ENCODE peak calls at places on chromosome 6, in eight cellular contexts. One of them, this sample, is unnamed.

GRCh38 chr6:79031821-79032590 is 46.0 kb downstream of the PHIP start:
- DNase-seq in H1: no peak
- DNase-seq in Panc1: no peak
- DNase-seq in HepG2: no peak
- DNase-seq in transverse colon: no peak
- DNase-seq in prostate gland: no peak
- DNase-seq in stomach: no peak
- DNase-seq in endothelial cell of umbilical vein: no peak
- DNase-seq in this sample: no peak

GRCh38 chr6:53795702-53796450 is 1.1 kb downstream of the LRRC1 start:
- DNase-seq in H1: no peak
- DNase-seq in Panc1: no peak
- DNase-seq in HepG2: peak
- DNase-seq in transverse colon: peak
- DNase-seq in prostate gland: peak
- DNase-seq in stomach: peak
- DNase-seq in endothelial cell of umbilical vein: peak
- DNase-seq in this sample: peak

GRCh38 chr6:45351076-45351475 is 22.9 kb downstream of the RUNX2 start:
- DNase-seq in H1: no peak
- DNase-seq in Panc1: no peak
- DNase-seq in HepG2: no peak
- DNase-seq in transverse colon: no peak
- DNase-seq in prostate gland: no peak
- DNase-seq in stomach: no peak
- DNase-seq in endothelial cell of umbilical vein: no peak
- DNase-seq in this sample: no peak

GRCh38 chr6:129748212-129748900 is 38.4 kb upstream of the ARHGAP18 start:
- DNase-seq in H1: no peak
- DNase-seq in Panc1: no peak
- DNase-seq in HepG2: peak
- DNase-seq in transverse colon: peak
- DNase-seq in prostate gland: peak
- DNase-seq in stomach: peak
- DNase-seq in endothelial cell of umbilical vein: peak
- DNase-seq in this sample: peak

GRCh38 chr6:158567152-158567551 is 7.3 kb downstream of the TMEM181 start:
- DNase-seq in H1: no peak
- DNase-seq in Panc1: no peak
- DNase-seq in HepG2: no peak
- DNase-seq in transverse colon: no peak
- DNase-seq in prostate gland: no peak
- DNase-seq in stomach: no peak
- DNase-seq in endothelial cell of umbilical vein: no peak
- DNase-seq in this sample: no peak

GRCh38 chr6:48087448-48087847 is 23.5 kb downstream of the PTCHD4 start:
- DNase-seq in H1: no peak
- DNase-seq in Panc1: peak
- DNase-seq in HepG2: no peak
- DNase-seq in transverse colon: no peak
- DNase-seq in prostate gland: no peak
- DNase-seq in stomach: no peak
- DNase-seq in endothelial cell of umbilical vein: peak
- DNase-seq in this sample: no peak

GRCh38 chr6:38688579-38689087 is 14.3 kb downstream of the GLO1 start:
- DNase-seq in H1: no peak
- DNase-seq in Panc1: no peak
- DNase-seq in HepG2: peak
- DNase-seq in transverse colon: peak
- DNase-seq in prostate gland: no peak
- DNase-seq in stomach: peak
- DNase-seq in endothelial cell of umbilical vein: no peak
- DNase-seq in this sample: no peak

GRCh38 chr6:12291785-12292604 is 1.8 kb downstream of the EDN1 start:
- DNase-seq in H1: no peak
- DNase-seq in Panc1: no peak
- DNase-seq in HepG2: peak
- DNase-seq in transverse colon: peak
- DNase-seq in prostate gland: no peak
- DNase-seq in stomach: peak
- DNase-seq in endothelial cell of umbilical vein: no peak
- DNase-seq in this sample: peak

GRCh38 chr6:114733596-114733995 is 390.8 kb upstream of the HS3ST5 start:
- DNase-seq in H1: no peak
- DNase-seq in Panc1: no peak
- DNase-seq in HepG2: no peak
- DNase-seq in transverse colon: no peak
- DNase-seq in prostate gland: no peak
- DNase-seq in stomach: no peak
- DNase-seq in endothelial cell of umbilical vein: no peak
- DNase-seq in this sample: no peak

GRCh38 chr6:64477311-64477850 is 841.8 kb downstream of the PHF3 start:
- DNase-seq in H1: no peak
- DNase-seq in Panc1: no peak
- DNase-seq in HepG2: no peak
- DNase-seq in transverse colon: no peak
- DNase-seq in prostate gland: no peak
- DNase-seq in stomach: no peak
- DNase-seq in endothelial cell of umbilical vein: no peak
- DNase-seq in this sample: no peak

GRCh38 chr6:125183391-125183790 is 29.8 kb downstream of the TPD52L1 start:
- DNase-seq in H1: no peak
- DNase-seq in Panc1: no peak
- DNase-seq in HepG2: no peak
- DNase-seq in transverse colon: no peak
- DNase-seq in prostate gland: no peak
- DNase-seq in stomach: no peak
- DNase-seq in endothelial cell of umbilical vein: no peak
- DNase-seq in this sample: no peak

GRCh38 chr6:34994693-34995092 is 105.6 kb downstream of the ANKS1A start:
- DNase-seq in H1: no peak
- DNase-seq in Panc1: no peak
- DNase-seq in HepG2: no peak
- DNase-seq in transverse colon: no peak
- DNase-seq in prostate gland: no peak
- DNase-seq in stomach: no peak
- DNase-seq in endothelial cell of umbilical vein: no peak
- DNase-seq in this sample: no peak

GRCh38 chr6:108944707-108945685 is 96.8 kb downstream of the ARMC2 start:
- DNase-seq in H1: no peak
- DNase-seq in Panc1: no peak
- DNase-seq in HepG2: no peak
- DNase-seq in transverse colon: no peak
- DNase-seq in prostate gland: peak
- DNase-seq in stomach: no peak
- DNase-seq in endothelial cell of umbilical vein: no peak
- DNase-seq in this sample: no peak

GRCh38 chr6:16305246-16305725 is 66.9 kb downstream of the GMPR start:
- DNase-seq in H1: no peak
- DNase-seq in Panc1: no peak
- DNase-seq in HepG2: peak
- DNase-seq in transverse colon: peak
- DNase-seq in prostate gland: no peak
- DNase-seq in stomach: no peak
- DNase-seq in endothelial cell of umbilical vein: no peak
- DNase-seq in this sample: no peak
- TF ChIP-seq POLR2AphosphoS5 in H1: no peak
- TF ChIP-seq POLR2AphosphoS5 in Panc1: no peak
- TF ChIP-seq POLR2AphosphoS5 in HepG2: no peak
- TF ChIP-seq POLR2AphosphoS5 in transverse colon: no peak
- TF ChIP-seq POLR2AphosphoS5 in prostate gland: no peak
- TF ChIP-seq POLR2AphosphoS5 in stomach: no peak
- TF ChIP-seq POLR2AphosphoS5 in endothelial cell of umbilical vein: no peak
- TF ChIP-seq POLR2AphosphoS5 in this sample: no peak

GRCh38 chr6:167855825-167856425 is 29.2 kb downstream of the AFDN start:
- DNase-seq in H1: no peak
- DNase-seq in Panc1: peak
- DNase-seq in HepG2: peak
- DNase-seq in transverse colon: no peak
- DNase-seq in prostate gland: no peak
- DNase-seq in stomach: no peak
- DNase-seq in endothelial cell of umbilical vein: peak
- DNase-seq in this sample: no peak
- TF ChIP-seq POLR2AphosphoS5 in H1: no peak
- TF ChIP-seq POLR2AphosphoS5 in Panc1: no peak
- TF ChIP-seq POLR2AphosphoS5 in HepG2: no peak
- TF ChIP-seq POLR2AphosphoS5 in transverse colon: peak
- TF ChIP-seq POLR2AphosphoS5 in prostate gland: no peak
- TF ChIP-seq POLR2AphosphoS5 in stomach: peak
- TF ChIP-seq POLR2AphosphoS5 in endothelial cell of umbilical vein: no peak
- TF ChIP-seq POLR2AphosphoS5 in this sample: no peak

GRCh38 chr6:70385931-70386330 is 27.4 kb upstream of the FAM135A start:
- DNase-seq in H1: no peak
- DNase-seq in Panc1: no peak
- DNase-seq in HepG2: no peak
- DNase-seq in transverse colon: no peak
- DNase-seq in prostate gland: no peak
- DNase-seq in stomach: no peak
- DNase-seq in endothelial cell of umbilical vein: no peak
- DNase-seq in this sample: no peak

GRCh38 chr6:70389261-70389660 is 24.0 kb upstream of the FAM135A start:
- DNase-seq in H1: no peak
- DNase-seq in Panc1: no peak
- DNase-seq in HepG2: no peak
- DNase-seq in transverse colon: no peak
- DNase-seq in prostate gland: no peak
- DNase-seq in stomach: no peak
- DNase-seq in endothelial cell of umbilical vein: no peak
- DNase-seq in this sample: no peak

GRCh38 chr6:70390067-70390466 is 23.2 kb upstream of the FAM135A start:
- DNase-seq in H1: no peak
- DNase-seq in Panc1: no peak
- DNase-seq in HepG2: peak
- DNase-seq in transverse colon: no peak
- DNase-seq in prostate gland: no peak
- DNase-seq in stomach: no peak
- DNase-seq in endothelial cell of umbilical vein: no peak
- DNase-seq in this sample: no peak

GRCh38 chr6:70391513-70391912 is 21.8 kb upstream of the FAM135A start:
- DNase-seq in H1: no peak
- DNase-seq in Panc1: no peak
- DNase-seq in HepG2: no peak
- DNase-seq in transverse colon: no peak
- DNase-seq in prostate gland: no peak
- DNase-seq in stomach: no peak
- DNase-seq in endothelial cell of umbilical vein: no peak
- DNase-seq in this sample: no peak

DNA sequence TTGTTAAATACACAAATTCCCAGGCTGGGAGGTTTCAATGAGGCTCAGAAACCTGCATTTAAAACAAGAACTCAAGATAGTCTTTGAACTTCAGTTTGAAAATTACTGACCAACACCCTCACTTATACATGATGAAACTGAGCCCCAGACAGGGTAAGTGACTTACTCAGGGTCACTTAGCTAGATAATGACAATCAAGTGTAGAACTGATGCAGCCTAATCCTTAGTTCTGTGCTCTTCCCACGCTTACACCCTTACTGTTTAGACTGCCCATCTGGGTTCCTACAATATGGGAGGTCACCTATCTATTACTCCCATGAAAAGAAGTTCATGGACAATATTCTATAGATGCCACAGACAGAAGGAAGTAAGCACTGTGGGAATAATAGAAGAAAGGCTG is 24.5 kb upstream of the FAM135A start:
- DNase-seq in H1: no peak
- DNase-seq in Panc1: no peak
- DNase-seq in HepG2: no peak
- DNase-seq in transverse colon: no peak
- DNase-seq in prostate gland: no peak
- DNase-seq in stomach: no peak
- DNase-seq in endothelial cell of umbilical vein: no peak
- DNase-seq in this sample: no peak
- TF ChIP-seq POLR2AphosphoS5 in H1: no peak
- TF ChIP-seq POLR2AphosphoS5 in Panc1: no peak
- TF ChIP-seq POLR2AphosphoS5 in HepG2: no peak
- TF ChIP-seq POLR2AphosphoS5 in transverse colon: no peak
- TF ChIP-seq POLR2AphosphoS5 in prostate gland: no peak
- TF ChIP-seq POLR2AphosphoS5 in stomach: no peak
- TF ChIP-seq POLR2AphosphoS5 in endothelial cell of umbilical vein: no peak
- TF ChIP-seq POLR2AphosphoS5 in this sample: no peak

GRCh38 chr6:1380625-1381396 is 8.6 kb upstream of the FOXF2 start:
- DNase-seq in H1: no peak
- DNase-seq in Panc1: no peak
- DNase-seq in HepG2: no peak
- DNase-seq in transverse colon: no peak
- DNase-seq in prostate gland: no peak
- DNase-seq in stomach: no peak
- DNase-seq in endothelial cell of umbilical vein: no peak
- DNase-seq in this sample: no peak

GRCh38 chr6:1382331-1382882 is 7.0 kb upstream of the FOXF2 start:
- DNase-seq in H1: no peak
- DNase-seq in Panc1: no peak
- DNase-seq in HepG2: no peak
- DNase-seq in transverse colon: no peak
- DNase-seq in prostate gland: no peak
- DNase-seq in stomach: no peak
- DNase-seq in endothelial cell of umbilical vein: no peak
- DNase-seq in this sample: no peak

GRCh38 chr6:1379810-1380198 is 9.6 kb upstream of the FOXF2 start:
- DNase-seq in H1: no peak
- DNase-seq in Panc1: no peak
- DNase-seq in HepG2: no peak
- DNase-seq in transverse colon: no peak
- DNase-seq in prostate gland: no peak
- DNase-seq in stomach: no peak
- DNase-seq in endothelial cell of umbilical vein: no peak
- DNase-seq in this sample: no peak

GRCh38 chr6:1382883-1383728 is 6.3 kb upstream of the FOXF2 start:
- DNase-seq in H1: no peak
- DNase-seq in Panc1: no peak
- DNase-seq in HepG2: no peak
- DNase-seq in transverse colon: no peak
- DNase-seq in prostate gland: no peak
- DNase-seq in stomach: no peak
- DNase-seq in endothelial cell of umbilical vein: no peak
- DNase-seq in this sample: no peak

DNA sequence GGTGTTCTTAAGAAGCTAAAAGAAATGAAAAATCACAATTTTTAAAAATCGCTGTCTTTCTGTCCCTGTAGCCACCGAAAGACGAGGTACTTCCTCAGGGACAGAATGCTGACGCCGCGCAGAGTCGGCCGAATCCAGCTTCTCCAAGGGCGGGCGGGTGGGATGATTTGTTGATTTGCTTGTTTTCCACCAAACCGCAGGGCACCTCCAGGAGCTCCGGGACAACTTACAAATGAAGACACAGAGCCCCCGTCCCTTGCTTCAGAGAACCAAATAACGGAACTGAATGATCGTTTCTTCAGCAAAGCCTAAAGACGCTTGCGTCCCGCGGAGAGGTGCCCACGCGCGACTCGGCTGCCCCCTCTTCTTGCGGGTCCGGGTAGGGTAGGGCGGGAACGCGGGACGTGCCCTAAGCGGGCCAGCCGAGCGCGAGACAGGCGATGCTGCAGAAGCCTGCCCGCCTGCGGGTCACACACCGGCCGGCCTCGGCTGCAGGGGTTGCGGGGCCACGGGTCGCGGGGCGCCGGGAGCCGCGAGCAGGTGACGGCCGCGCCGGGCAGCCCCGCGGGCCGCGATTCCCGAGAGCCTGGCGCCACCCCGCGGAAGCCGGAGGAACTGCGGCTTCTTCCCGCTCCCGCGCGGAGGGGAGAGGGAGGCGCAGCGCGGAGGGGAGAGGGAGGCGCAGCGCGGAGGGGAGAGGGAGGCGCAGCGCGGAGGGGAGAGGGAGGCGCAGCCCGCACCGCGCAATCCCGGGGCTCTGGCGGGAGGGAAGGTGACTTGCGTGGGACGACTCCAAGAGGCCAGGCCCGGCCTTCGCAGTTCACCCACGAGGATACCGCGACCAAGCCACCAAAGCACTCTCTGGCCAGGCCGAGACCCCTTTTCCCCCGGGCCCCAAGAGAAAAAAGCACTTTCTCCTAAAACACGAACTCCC is 7.7 kb upstream of the FOXF2 start:
- DNase-seq in H1: no peak
- DNase-seq in Panc1: no peak
- DNase-seq in HepG2: no peak
- DNase-seq in transverse colon: peak
- DNase-seq in prostate gland: no peak
- DNase-seq in stomach: peak
- DNase-seq in endothelial cell of umbilical vein: peak
- DNase-seq in this sample: peak
- TF ChIP-seq POLR2AphosphoS5 in H1: no peak
- TF ChIP-seq POLR2AphosphoS5 in Panc1: no peak
- TF ChIP-seq POLR2AphosphoS5 in HepG2: no peak
- TF ChIP-seq POLR2AphosphoS5 in transverse colon: no peak
- TF ChIP-seq POLR2AphosphoS5 in prostate gland: peak
- TF ChIP-seq POLR2AphosphoS5 in stomach: peak
- TF ChIP-seq POLR2AphosphoS5 in endothelial cell of umbilical vein: no peak
- TF ChIP-seq POLR2AphosphoS5 in this sample: no peak

This sample was measured in spleen.